ENCODE peak calls at places on chromosomes 1 and 21, in four cellular contexts. One of them, this sample, is unnamed.

GRCh38 chr1:18100493-18101063 is 7.0 kb upstream of the IGSF21 start:
- DNase-seq in DMS 273 treated with DMSO at 0.1 percent for 48 hours: peak; percentile 12
- DNase-seq in activated T-helper 1 cell treated with Interleukin-2 at 50 U/mL for 16 hours: no peak
- DNase-seq in activated T-cell treated with anti-CD3 and anti-CD28 coated beads for 1 hour: peak; percentile 12
- DNase-seq in this sample: peak; percentile 8

GRCh38 chr1:48048064-48048463 is 50.9 kb upstream of the TRABD2B start:
- DNase-seq in DMS 273 treated with DMSO at 0.1 percent for 48 hours: no peak
- DNase-seq in activated T-helper 1 cell treated with Interleukin-2 at 50 U/mL for 16 hours: no peak
- DNase-seq in activated T-cell treated with anti-CD3 and anti-CD28 coated beads for 1 hour: no peak
- DNase-seq in this sample: no peak

GRCh38 chr21:35641271-35642016 is 418.9 kb downstream of the SETD4 start:
- DNase-seq in DMS 273 treated with DMSO at 0.1 percent for 48 hours: no peak
- DNase-seq in activated T-helper 1 cell treated with Interleukin-2 at 50 U/mL for 16 hours: no peak
- DNase-seq in activated T-cell treated with anti-CD3 and anti-CD28 coated beads for 1 hour: no peak
- DNase-seq in this sample: no peak

GRCh38 chr1:172449012-172449584 is 5.2 kb upstream of the PIGC start:
- DNase-seq in DMS 273 treated with DMSO at 0.1 percent for 48 hours: no peak
- DNase-seq in activated T-helper 1 cell treated with Interleukin-2 at 50 U/mL for 16 hours: no peak
- DNase-seq in activated T-cell treated with anti-CD3 and anti-CD28 coated beads for 1 hour: no peak
- DNase-seq in this sample: no peak

GRCh38 chr1:6104631-6105030 is 58.9 kb downstream of the KCNAB2 start:
- DNase-seq in DMS 273 treated with DMSO at 0.1 percent for 48 hours: no peak
- DNase-seq in activated T-helper 1 cell treated with Interleukin-2 at 50 U/mL for 16 hours: no peak
- DNase-seq in activated T-cell treated with anti-CD3 and anti-CD28 coated beads for 1 hour: no peak
- DNase-seq in this sample: no peak

GRCh38 chr1:162987866-162988265 is 81.3 kb upstream of the RGS4 start:
- DNase-seq in DMS 273 treated with DMSO at 0.1 percent for 48 hours: no peak
- DNase-seq in activated T-helper 1 cell treated with Interleukin-2 at 50 U/mL for 16 hours: no peak
- DNase-seq in activated T-cell treated with anti-CD3 and anti-CD28 coated beads for 1 hour: no peak
- DNase-seq in this sample: no peak

GRCh38 chr1:37932759-37933158 is 14.1 kb downstream of the INPP5B start:
- DNase-seq in DMS 273 treated with DMSO at 0.1 percent for 48 hours: no peak
- DNase-seq in activated T-helper 1 cell treated with Interleukin-2 at 50 U/mL for 16 hours: no peak
- DNase-seq in activated T-cell treated with anti-CD3 and anti-CD28 coated beads for 1 hour: no peak
- DNase-seq in this sample: no peak

GRCh38 chr1:6027591-6027990 is 18.1 kb upstream of the KCNAB2 start:
- DNase-seq in DMS 273 treated with DMSO at 0.1 percent for 48 hours: no peak
- DNase-seq in activated T-helper 1 cell treated with Interleukin-2 at 50 U/mL for 16 hours: no peak
- DNase-seq in activated T-cell treated with anti-CD3 and anti-CD28 coated beads for 1 hour: no peak
- DNase-seq in this sample: no peak

GRCh38 chr1:10958614-10959013 is 53.8 kb upstream of the TARDBP start:
- DNase-seq in DMS 273 treated with DMSO at 0.1 percent for 48 hours: no peak
- DNase-seq in activated T-helper 1 cell treated with Interleukin-2 at 50 U/mL for 16 hours: no peak
- DNase-seq in activated T-cell treated with anti-CD3 and anti-CD28 coated beads for 1 hour: no peak
- DNase-seq in this sample: no peak

GRCh38 chr1:16119504-16119903 is 36.4 kb downstream of the EPHA2 start:
- DNase-seq in DMS 273 treated with DMSO at 0.1 percent for 48 hours: no peak
- DNase-seq in activated T-helper 1 cell treated with Interleukin-2 at 50 U/mL for 16 hours: no peak
- DNase-seq in activated T-cell treated with anti-CD3 and anti-CD28 coated beads for 1 hour: no peak
- DNase-seq in this sample: no peak

GRCh38 chr1:89609781-89610456 is 23.0 kb upstream of the LRRC8C start:
- DNase-seq in DMS 273 treated with DMSO at 0.1 percent for 48 hours: no peak
- DNase-seq in activated T-helper 1 cell treated with Interleukin-2 at 50 U/mL for 16 hours: peak; percentile 17
- DNase-seq in activated T-cell treated with anti-CD3 and anti-CD28 coated beads for 1 hour: peak; percentile 18
- DNase-seq in this sample: peak; percentile 40

GRCh38 chr1:9099555-9099954 is 29.3 kb downstream of the GPR157 start:
- DNase-seq in DMS 273 treated with DMSO at 0.1 percent for 48 hours: no peak
- DNase-seq in activated T-helper 1 cell treated with Interleukin-2 at 50 U/mL for 16 hours: no peak
- DNase-seq in activated T-cell treated with anti-CD3 and anti-CD28 coated beads for 1 hour: no peak
- DNase-seq in this sample: no peak

GRCh38 chr1:27144920-27145661 is 9.8 kb downstream of the SLC9A1 start:
- DNase-seq in DMS 273 treated with DMSO at 0.1 percent for 48 hours: peak; percentile 37
- DNase-seq in activated T-helper 1 cell treated with Interleukin-2 at 50 U/mL for 16 hours: no peak
- DNase-seq in activated T-cell treated with anti-CD3 and anti-CD28 coated beads for 1 hour: no peak
- DNase-seq in this sample: no peak

GRCh38 chr1:12384836-12385456 is 155.1 kb downstream of the VPS13D start:
- DNase-seq in DMS 273 treated with DMSO at 0.1 percent for 48 hours: no peak
- DNase-seq in activated T-helper 1 cell treated with Interleukin-2 at 50 U/mL for 16 hours: no peak
- DNase-seq in activated T-cell treated with anti-CD3 and anti-CD28 coated beads for 1 hour: no peak
- DNase-seq in this sample: peak; percentile 33

GRCh38 chr1:7360526-7360925 is 410.6 kb upstream of the VAMP3 start:
- DNase-seq in DMS 273 treated with DMSO at 0.1 percent for 48 hours: no peak
- DNase-seq in activated T-helper 1 cell treated with Interleukin-2 at 50 U/mL for 16 hours: no peak
- DNase-seq in activated T-cell treated with anti-CD3 and anti-CD28 coated beads for 1 hour: no peak
- DNase-seq in this sample: no peak

GRCh38 chr1:183636783-183637182 is 1.2 kb upstream of the ARPC5 start:
- DNase-seq in DMS 273 treated with DMSO at 0.1 percent for 48 hours: no peak
- DNase-seq in activated T-helper 1 cell treated with Interleukin-2 at 50 U/mL for 16 hours: no peak
- DNase-seq in activated T-cell treated with anti-CD3 and anti-CD28 coated beads for 1 hour: no peak
- DNase-seq in this sample: no peak

GRCh38 chr1:61142726-61143500 is 60.6 kb downstream of the NFIA start:
- DNase-seq in DMS 273 treated with DMSO at 0.1 percent for 48 hours: no peak
- DNase-seq in activated T-helper 1 cell treated with Interleukin-2 at 50 U/mL for 16 hours: no peak
- DNase-seq in activated T-cell treated with anti-CD3 and anti-CD28 coated beads for 1 hour: no peak
- DNase-seq in this sample: no peak

GRCh38 chr1:8122160-8122476 is 96.0 kb upstream of the ERRFI1 start:
- DNase-seq in DMS 273 treated with DMSO at 0.1 percent for 48 hours: no peak
- DNase-seq in activated T-helper 1 cell treated with Interleukin-2 at 50 U/mL for 16 hours: no peak
- DNase-seq in activated T-cell treated with anti-CD3 and anti-CD28 coated beads for 1 hour: no peak
- DNase-seq in this sample: no peak

GRCh38 chr1:230744382-230744781 is 2.8 kb upstream of the CAPN9 start:
- DNase-seq in DMS 273 treated with DMSO at 0.1 percent for 48 hours: no peak
- DNase-seq in activated T-helper 1 cell treated with Interleukin-2 at 50 U/mL for 16 hours: no peak
- DNase-seq in activated T-cell treated with anti-CD3 and anti-CD28 coated beads for 1 hour: no peak
- DNase-seq in this sample: no peak

GRCh38 chr21:39149008-39149407 is 34.2 kb downstream of the PSMG1 start:
- DNase-seq in DMS 273 treated with DMSO at 0.1 percent for 48 hours: peak; percentile 14
- DNase-seq in activated T-helper 1 cell treated with Interleukin-2 at 50 U/mL for 16 hours: no peak
- DNase-seq in activated T-cell treated with anti-CD3 and anti-CD28 coated beads for 1 hour: no peak
- DNase-seq in this sample: no peak

GRCh38 chr1:58781541-58782307 is 2.1 kb downstream of the JUN start:
- DNase-seq in DMS 273 treated with DMSO at 0.1 percent for 48 hours: peak; percentile 53
- DNase-seq in activated T-helper 1 cell treated with Interleukin-2 at 50 U/mL for 16 hours: peak; percentile 27
- DNase-seq in activated T-cell treated with anti-CD3 and anti-CD28 coated beads for 1 hour: peak; percentile 35
- DNase-seq in this sample: peak; percentile 61

GRCh38 chr1:94727846-94728715 is 92.1 kb upstream of the SLC44A3 start:
- DNase-seq in DMS 273 treated with DMSO at 0.1 percent for 48 hours: no peak
- DNase-seq in activated T-helper 1 cell treated with Interleukin-2 at 50 U/mL for 16 hours: no peak
- DNase-seq in activated T-cell treated with anti-CD3 and anti-CD28 coated beads for 1 hour: no peak
- DNase-seq in this sample: no peak

GRCh38 chr1:30698401-30698981 is 24.9 kb downstream of the MATN1 start:
- DNase-seq in DMS 273 treated with DMSO at 0.1 percent for 48 hours: no peak
- DNase-seq in activated T-helper 1 cell treated with Interleukin-2 at 50 U/mL for 16 hours: no peak
- DNase-seq in activated T-cell treated with anti-CD3 and anti-CD28 coated beads for 1 hour: no peak
- DNase-seq in this sample: no peak